ENCODE peak calls at places on chromosome 1, in seven cellular contexts. E, I, F, B, V, P and K are unnamed samples.

GRCh38 chr1:181111559-181111958 is 23.1 kb downstream of the IER5 start:
- DNase-seq in E (no peak), I (no peak), F (peak; percentile 61), B (peak; percentile 5), V (no peak), P (no peak), K (no peak)

GRCh38 chr1:165060285-165060793 is 296.2 kb downstream of the LMX1A start:
- DNase-seq in E (no peak), I (no peak), F (no peak), B (no peak), V (no peak), P (no peak), K (no peak)

GRCh38 chr1:165896277-165896676 is 68.9 kb downstream of the UCK2 start:
- DNase-seq in E (no peak), I (no peak), F (peak; percentile 98), B (no peak), V (no peak), P (no peak), K (peak; percentile 57)

GRCh38 chr1:100354971-100355394 is 2.7 kb downstream of the CDC14A start:
- DNase-seq in E (no peak), I (no peak), F (peak; percentile 66), B (no peak), V (no peak), P (peak; percentile 78), K (peak; percentile 12)

GRCh38 chr1:204126941-204127340 is 24.9 kb downstream of the ETNK2 start:
- DNase-seq in E (no peak), I (no peak), F (no peak), B (no peak), V (peak; percentile 47), P (no peak), K (no peak)

GRCh38 chr1:168865850-168866620 is 137.0 kb upstream of the DPT start:
- DNase-seq in E (no peak), I (no peak), F (no peak), B (no peak), V (no peak), P (no peak), K (no peak)

GRCh38 chr1:209876091-209876800 is 48.5 kb downstream of the UTP25 start:
- DNase-seq in E (no peak), I (no peak), F (no peak), B (no peak), V (no peak), P (no peak), K (no peak)

GRCh38 chr1:165234149-165234548 is 122.4 kb downstream of the LMX1A start:
- DNase-seq in E (no peak), I (no peak), F (no peak), B (no peak), V (no peak), P (no peak), K (no peak)

GRCh38 chr1:40438391-40439015 is 11.8 kb upstream of the ZFP69B start:
- DNase-seq in E (no peak), I (peak; percentile 18), F (peak; percentile 16), B (no peak), V (no peak), P (no peak), K (peak; percentile 58)

GRCh38 chr1:79052829-79053449 is 46.4 kb upstream of the ADGRL4 start:
- DNase-seq in E (no peak), I (no peak), F (no peak), B (no peak), V (no peak), P (no peak), K (no peak)

GRCh38 chr1:6859415-6860343 is 74.4 kb downstream of the CAMTA1 start:
- DNase-seq in E (no peak), I (no peak), F (peak; percentile 99), B (no peak), V (no peak), P (no peak), K (peak; percentile 26)

GRCh38 chr1:23613191-23614126 is 54.2 kb upstream of the ID3 start:
- DNase-seq in E (no peak), I (no peak), F (no peak), B (no peak), V (no peak), P (no peak), K (no peak)

GRCh38 chr1:244353572-244354091 is 98.1 kb downstream of the ADSS2 start:
- DNase-seq in E (peak; percentile 77), I (peak; percentile 93), F (peak; percentile 97), B (no peak), V (no peak), P (peak; percentile 60), K (peak; percentile 83)

GRCh38 chr1:202858789-202859414 is 30.0 kb downstream of the RABIF start:
- DNase-seq in E (no peak), I (no peak), F (no peak), B (peak; percentile 59), V (peak; percentile 72), P (peak; percentile 24), K (no peak)

GRCh38 chr1:98201640-98202039 is 280.8 kb upstream of the DPYD start:
- DNase-seq in E (no peak), I (no peak), F (peak; percentile 96), B (no peak), V (no peak), P (no peak), K (no peak)

GRCh38 chr1:201890223-201890622 is 1.5 kb downstream of the SHISA4 start:
- DNase-seq in E (no peak), I (no peak), F (no peak), B (no peak), V (no peak), P (no peak), K (no peak)

GRCh38 chr1:96416111-96416595 is 305.4 kb upstream of the PTBP2 start:
- DNase-seq in E (no peak), I (no peak), F (peak; percentile 99), B (no peak), V (no peak), P (no peak), K (peak; percentile 26)

GRCh38 chr1:167532964-167533824 is 14.9 kb upstream of the CD247 start:
- DNase-seq in E (no peak), I (no peak), F (no peak), B (no peak), V (no peak), P (peak; percentile 9), K (no peak)

GRCh38 chr1:98251497-98251896 is 330.7 kb upstream of the DPYD start:
- DNase-seq in E (no peak), I (no peak), F (no peak), B (no peak), V (no peak), P (no peak), K (no peak)

DNA sequence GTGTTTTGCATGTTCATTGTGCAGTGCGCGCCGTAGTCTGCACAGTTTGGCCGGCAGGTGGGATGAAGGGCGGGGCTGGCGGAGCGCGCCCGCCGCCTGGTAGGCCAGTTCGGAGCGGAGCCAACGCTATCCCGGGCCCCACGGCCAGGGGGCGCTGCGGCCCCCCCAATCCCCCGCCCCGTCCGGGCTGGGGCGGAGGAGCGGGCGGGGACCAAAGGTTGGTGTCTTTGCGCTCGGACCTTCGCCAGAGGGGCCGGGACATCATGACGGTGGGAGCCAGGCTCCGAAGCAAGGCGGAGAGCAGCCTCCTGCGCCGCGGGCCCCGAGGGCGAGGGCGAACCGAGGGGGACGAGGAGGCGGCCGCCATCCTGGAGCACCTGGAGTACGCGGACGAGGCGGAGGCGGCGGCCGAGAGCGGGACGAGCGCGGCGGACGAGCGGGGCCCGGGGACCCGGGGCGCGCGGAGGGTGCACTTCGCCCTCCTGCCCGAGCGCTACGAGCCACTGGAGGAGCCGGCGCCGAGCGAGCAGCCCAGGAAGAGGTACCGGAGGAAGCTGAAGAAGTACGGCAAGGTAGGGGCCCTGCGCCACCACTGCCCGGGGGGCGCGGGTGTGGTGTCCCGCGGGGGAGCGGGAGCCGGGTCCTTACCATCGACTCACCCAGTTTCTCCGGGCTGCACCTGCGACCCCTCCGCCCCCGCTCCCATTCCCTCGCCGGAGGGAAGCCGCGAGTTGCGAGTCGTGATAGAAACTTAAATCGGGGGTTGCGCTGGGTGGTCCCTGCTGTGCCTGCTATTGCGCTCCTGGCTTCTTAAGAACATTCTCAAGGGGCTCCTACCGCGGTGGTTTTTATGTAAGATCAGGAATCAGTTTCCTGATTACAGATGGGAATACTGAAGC is at the start of gene C1orf115:
- DNase-seq in E (peak; percentile 54), I (peak; percentile 89), F (peak; percentile 13), B (peak; percentile 89), V (peak; percentile 89), P (peak; percentile 84), K (peak; percentile 24)
- TF ChIP-seq POLR2A in E (peak; percentile 17), I (peak; percentile 55), F (no peak), B (peak; percentile 82), V (no peak), P (peak; percentile 28), K (no peak)

GRCh38 chr1:179016694-179017382 is 8.9 kb upstream of the FAM20B start:
- DNase-seq in E (peak; percentile 96), I (peak; percentile 85), F (peak; percentile 82), B (peak; percentile 95), V (peak; percentile 87), P (peak; percentile 86), K (peak; percentile 78)
- TF ChIP-seq POLR2A in E (peak; percentile 76), I (no peak), F (no peak), B (no peak), V (no peak), P (no peak), K (no peak)

DNA sequence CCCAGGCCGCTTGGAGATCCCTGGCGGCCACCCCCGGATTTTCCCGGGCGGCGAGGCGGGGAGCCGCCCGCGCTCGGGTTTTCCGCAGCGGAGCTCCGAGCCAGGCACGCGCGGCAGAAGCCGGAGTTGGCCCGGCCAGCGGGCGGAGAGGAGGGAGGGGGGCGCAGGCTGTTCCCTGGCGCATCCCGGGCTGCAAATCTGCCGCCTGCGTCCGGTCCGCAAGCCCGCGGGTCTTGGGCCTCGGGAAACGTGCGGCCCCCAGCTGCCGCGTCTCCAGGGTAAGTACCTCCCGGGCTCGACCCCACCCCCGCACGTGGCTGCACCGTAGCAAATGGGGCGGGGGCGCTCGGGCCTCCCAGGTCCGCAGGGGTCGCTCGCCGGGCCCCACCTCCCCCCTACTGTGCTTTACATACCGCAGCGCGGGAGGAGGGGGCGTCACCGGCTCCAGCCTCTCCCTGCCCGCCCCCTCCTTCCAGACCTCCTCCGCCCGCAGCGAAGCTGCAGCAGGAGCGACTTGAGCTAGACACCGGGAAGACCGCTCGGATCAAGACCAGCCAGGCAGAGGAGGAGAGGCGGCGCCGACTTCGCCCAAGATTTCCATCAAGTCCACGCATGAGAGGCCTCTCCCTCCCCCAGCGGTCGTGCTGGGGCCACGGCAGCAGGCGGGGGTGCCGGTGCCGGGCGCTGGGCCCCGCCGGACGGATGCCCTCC is 1.6 kb downstream of the TMEM200B start:
- DNase-seq in E (peak; percentile 33), I (no peak), F (peak; percentile 14), B (peak; percentile 56), V (no peak), P (no peak), K (no peak)
- TF ChIP-seq POLR2A in E (no peak), I (no peak), F (no peak), B (no peak), V (no peak), P (no peak), K (no peak)

DNA sequence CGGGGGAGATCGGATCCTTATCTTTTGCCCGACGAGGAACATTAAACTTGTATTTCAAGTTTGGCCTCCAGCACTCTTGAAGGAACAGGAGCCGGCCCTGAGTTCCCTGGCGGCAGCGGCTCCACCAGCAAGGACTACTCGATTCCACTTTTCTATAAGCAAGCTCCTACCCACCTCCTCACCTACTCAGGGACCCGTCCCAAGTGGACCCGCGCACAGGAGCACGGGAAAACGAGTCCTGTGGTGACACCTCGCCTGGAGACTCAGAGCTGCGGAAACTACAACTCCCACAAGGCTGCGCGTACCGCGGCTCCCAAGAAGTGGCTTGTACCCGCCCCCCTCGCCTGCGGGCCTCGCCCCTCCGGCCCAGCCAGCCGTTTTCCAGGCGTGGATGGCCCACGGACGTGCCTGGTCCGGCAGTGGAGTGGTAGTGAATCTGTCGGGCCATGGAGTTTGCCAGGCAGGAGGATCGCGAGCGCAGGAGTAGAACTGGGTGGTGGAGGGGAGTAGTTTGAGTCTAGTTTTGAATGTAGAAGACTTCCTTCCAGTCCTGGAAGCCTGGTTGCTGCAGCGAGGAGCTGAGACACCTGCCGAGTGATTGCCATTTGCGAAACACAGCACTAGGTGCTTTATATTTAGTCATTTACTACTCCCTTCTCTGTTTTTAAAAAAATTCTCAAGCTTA is at the start of gene ACP6:
- DNase-seq in E (peak; percentile 96), I (peak; percentile 92), F (peak; percentile 94), B (peak; percentile 98), V (peak; percentile 96), P (peak; percentile 98), K (peak; percentile 93)
- TF ChIP-seq POLR2A in E (peak; percentile 74), I (peak; percentile 71), F (no peak), B (peak; percentile 37), V (no peak), P (peak; percentile 10), K (peak; percentile 36)